ENCODE peak calls at places on chromosomes 3 and 15, in five cellular contexts. R is GM23248, K is osteoblast, Y is heart right ventricle, W is SJSA1. H is an unnamed sample. For H3K4me1, the result is how much of the 10 kb centered on the place peaks cover.

GRCh38 chr3:188685789-188686188 is 486.0 kb upstream of the TPRG1 start:
- DNase-seq in R (no peak), K (no peak), Y (no peak), W (no peak), H (no peak)

GRCh38 chr15:28956491-28956890 is 70.7 kb downstream of the APBA2 start:
- DNase-seq in R (no peak), K (no peak), Y (no peak), W (no peak), H (no peak)

GRCh38 chr3:99783009-99783573 is 34.6 kb upstream of the CMSS1 start:
- DNase-seq in R (peak), K (peak), Y (no peak), W (peak), H (no peak)

GRCh38 chr15:75347222-75348033 is 589 bp downstream of the NEIL1 start:
- DNase-seq in R (peak), K (peak), Y (peak), W (no peak), H (peak)

GRCh38 chr15:88908697-88909621 is 4.2 kb downstream of the MFGE8 start:
- DNase-seq in R (no peak), K (peak), Y (no peak), W (no peak), H (no peak)

GRCh38 chr3:186239321-186239720 is 122.7 kb downstream of the DGKG start:
- DNase-seq in R (peak), K (no peak), Y (no peak), W (no peak), H (no peak)

GRCh38 chr3:15839568-15839967 is 41.8 kb upstream of the ANKRD28 start:
- DNase-seq in R (no peak), K (no peak), Y (no peak), W (no peak), H (no peak)

GRCh38 chr3:156174229-156174847 is 54.0 kb downstream of the KCNAB1 start:
- DNase-seq in R (peak), K (peak), Y (no peak), W (peak), H (no peak)

GRCh38 chr15:29087521-29088285 is 181.9 kb downstream of the NSMCE3 start:
- DNase-seq in R (no peak), K (no peak), Y (no peak), W (no peak), H (no peak)

GRCh38 chr15:80841537-80841936 is 62.4 kb downstream of the CEMIP start:
- DNase-seq in R (no peak), K (no peak), Y (no peak), W (no peak), H (no peak)

GRCh38 chr15:68379759-68380290 is 52.1 kb downstream of the ITGA11 start:
- DNase-seq in R (no peak), K (no peak), Y (no peak), W (no peak), H (no peak)

GRCh38 chr3:142863010-142863787 is 25.7 kb downstream of the PCOLCE2 start:
- DNase-seq in R (peak), K (no peak), Y (no peak), W (no peak), H (no peak)

GRCh38 chr3:134294302-134294925 is 43.8 kb upstream of the RYK start:
- DNase-seq in R (no peak), K (no peak), Y (no peak), W (no peak), H (no peak)

GRCh38 chr15:68256675-68257450 is 20.7 kb upstream of the FEM1B start:
- DNase-seq in R (peak), K (peak), Y (peak), W (no peak), H (peak)

GRCh38 chr15:57537072-57537471 is 54.6 kb upstream of the MYZAP start:
- DNase-seq in R (peak), K (peak), Y (no peak), W (peak), H (peak)

GRCh38 chr3:64185436-64185835 is 39.8 kb downstream of the PRICKLE2 start:
- DNase-seq in R (peak), K (peak), Y (no peak), W (no peak), H (no peak)

GRCh38 chr3:30604091-30604490 is 2.3 kb upstream of the TGFBR2 start:
- DNase-seq in R (no peak), K (no peak), Y (no peak), W (peak), H (no peak)

GRCh38 chr15:94029495-94029894 is 201.9 kb upstream of the MCTP2 start:
- DNase-seq in R (peak), K (no peak), Y (no peak), W (peak), H (no peak)
- H3K4me1 ChIP-seq in R (under half), K (under half), Y (under half), W (half or more), H (under half)

GRCh38 chr3:36908647-36909180 is 36.1 kb downstream of the TRANK1 start:
- DNase-seq in R (no peak), K (no peak), Y (no peak), W (no peak), H (no peak)
- H3K4me3 ChIP-seq in R (peak), K (peak), Y (peak), W (peak), H (peak)

GRCh38 chr3:146350852-146351251 is 99.9 kb upstream of the PLSCR4 start:
- DNase-seq in R (no peak), K (no peak), Y (no peak), W (no peak), H (no peak)

GRCh38 chr3:146342971-146343370 is 92.1 kb upstream of the PLSCR4 start:
- DNase-seq in R (peak), K (peak), Y (no peak), W (no peak), H (no peak)

GRCh38 chr3:146345900-146346299 is 95.0 kb upstream of the PLSCR4 start:
- DNase-seq in R (no peak), K (no peak), Y (no peak), W (no peak), H (no peak)
- H3K27ac ChIP-seq in R (no peak), K (no peak), Y (no peak), W (no peak), H (no peak)

GRCh38 chr15:31300208-31300661 is 26.4 kb upstream of the KLF13 start:
- DNase-seq in R (no peak), K (no peak), Y (no peak), W (no peak), H (peak)

GRCh38 chr15:31299588-31300207 is 26.9 kb upstream of the KLF13 start:
- DNase-seq in R (no peak), K (no peak), Y (no peak), W (no peak), H (no peak)

GRCh38 chr15:31297221-31297879 is 29.3 kb upstream of the KLF13 start:
- DNase-seq in R (no peak), K (no peak), Y (no peak), W (no peak), H (no peak)

GRCh38 chr15:31297880-31298456 is 28.7 kb upstream of the KLF13 start:
- DNase-seq in R (no peak), K (peak), Y (no peak), W (no peak), H (peak)

GRCh38 chr15:31298707-31299172 is 27.9 kb upstream of the KLF13 start:
- DNase-seq in R (no peak), K (no peak), Y (no peak), W (no peak), H (no peak)
- H3K4me1 ChIP-seq in R (under half), K (under half), Y (under half), W (under half), H (under half)

GRCh38 chr15:63041982-63042878 is at the start of gene TPM1:
- DNase-seq in R (peak), K (peak), Y (peak), W (peak), H (peak)
- H3K4me3 ChIP-seq in R (peak), K (peak), Y (peak), W (peak), H (peak)

GRCh38 chr3:128573707-128574162 is 76.9 kb downstream of the RPN1 start:
- DNase-seq in R (no peak), K (no peak), Y (peak), W (no peak), H (peak)

GRCh38 chr3:128578346-128578745 is 72.3 kb downstream of the RPN1 start:
- DNase-seq in R (no peak), K (peak), Y (no peak), W (no peak), H (no peak)

GRCh38 chr3:128576290-128576689 is 74.3 kb downstream of the RPN1 start:
- DNase-seq in R (no peak), K (peak), Y (no peak), W (no peak), H (no peak)

GRCh38 chr3:128577711-128578110 is 72.9 kb downstream of the RPN1 start:
- DNase-seq in R (no peak), K (peak), Y (no peak), W (no peak), H (no peak)

GRCh38 chr3:128575777-128576176 is 74.8 kb downstream of the RPN1 start:
- DNase-seq in R (no peak), K (no peak), Y (peak), W (no peak), H (no peak)
- H3K27ac ChIP-seq in R (no peak), K (no peak), Y (no peak), W (no peak), H (no peak)

GRCh38 chr3:66405701-66406091 is 95.1 kb downstream of the LRIG1 start:
- DNase-seq in R (peak), K (peak), Y (no peak), W (peak), H (no peak)
- H3K4me1 ChIP-seq in R (under half), K (under half), Y (half or more), W (under half), H (under half)

DNA sequence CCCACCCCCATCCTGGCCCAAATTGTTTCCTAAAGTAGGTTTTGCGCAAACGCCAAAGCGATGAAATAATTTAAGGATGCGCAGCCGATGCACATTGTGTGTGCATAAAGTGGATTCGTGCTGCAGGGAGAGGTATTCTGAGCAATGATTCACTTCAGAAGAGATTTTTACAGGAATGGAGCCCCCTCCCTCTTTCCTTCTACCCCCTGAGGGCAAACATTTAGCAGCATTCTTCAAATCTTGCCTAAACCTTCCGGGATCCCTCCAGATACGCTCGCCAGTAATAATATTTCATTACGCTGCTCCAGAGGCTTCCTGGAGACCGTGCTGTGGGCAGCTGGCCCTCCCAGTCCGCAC is 14.6 kb downstream of the ZIC4 start:
- DNase-seq in R (no peak), K (no peak), Y (no peak), W (no peak), H (no peak)
- H3K4me3 ChIP-seq in R (peak), K (peak), Y (peak), W (peak), H (peak)

H was measured in right cardiac atrium.